ENCODE peak calls at places on chromosomes 11 and 22, in ten cellular contexts. Y is A549; K is GM23338; M is stomach; Z is fibroblast of mammary gland; R is endothelial cell; A is HFFc6; H is brain microvascular endothelial cell; X is CD4-positive, alpha-beta T cell; V is foreskin keratinocyte. L is an unnamed sample.

GRCh38 chr11:15968461-15969130 is 387.8 kb downstream of the SOX6 start:
- DNase-seq in Y (no peak), K (peak), M (no peak), Z (no peak), R (no peak), A (no peak), H (no peak), X (no peak), V (peak), L (no peak)

GRCh38 chr11:128956401-128957203 is 13.9 kb upstream of the TP53AIP1 start:
- DNase-seq in Y (peak), K (peak), M (no peak), Z (peak), R (peak), A (peak), H (peak), X (no peak), V (peak), L (peak)

GRCh38 chr22:36467946-36468345 is 13.5 kb downstream of the TXN2 start:
- DNase-seq in Y (peak), K (no peak), M (no peak), Z (peak), R (no peak), A (peak), H (peak), X (no peak), V (peak), L (peak)

GRCh38 chr11:30683176-30683575 is 97.0 kb upstream of the MPPED2 start:
- DNase-seq in Y (no peak), K (no peak), M (no peak), Z (no peak), R (no peak), A (no peak), H (no peak), X (no peak), V (peak), L (no peak)

GRCh38 chr11:128157423-128158298 is 429.7 kb downstream of the ETS1 start:
- DNase-seq in Y (peak), K (peak), M (no peak), Z (peak), R (peak), A (peak), H (peak), X (peak), V (peak), L (no peak)

GRCh38 chr22:41816871-41817270 is 16.0 kb upstream of the SREBF2 start:
- DNase-seq in Y (no peak), K (no peak), M (no peak), Z (no peak), R (no peak), A (no peak), H (no peak), X (no peak), V (no peak), L (no peak)

GRCh38 chr11:105046898-105047579 is 1.9 kb upstream of the CARD16 start:
- DNase-seq in Y (peak), K (peak), M (no peak), Z (peak), R (no peak), A (peak), H (peak), X (no peak), V (peak), L (no peak)

GRCh38 chr22:40076702-40077645 is 82.2 kb downstream of the FAM83F start:
- DNase-seq in Y (no peak), K (peak), M (no peak), Z (peak), R (no peak), A (peak), H (no peak), X (no peak), V (peak), L (no peak)

GRCh38 chr11:68043349-68044144 is 4.7 kb downstream of the TCIRG1 start:
- DNase-seq in Y (peak), K (no peak), M (no peak), Z (peak), R (no peak), A (peak), H (peak), X (no peak), V (peak), L (peak)

GRCh38 chr11:4203603-4204360 is 109.2 kb downstream of the RRM1 start:
- DNase-seq in Y (peak), K (peak), M (no peak), Z (no peak), R (no peak), A (no peak), H (no peak), X (no peak), V (no peak), L (no peak)

GRCh38 chr11:64344721-64345120 is 4.7 kb downstream of the CCDC88B start:
- DNase-seq in Y (no peak), K (no peak), M (no peak), Z (no peak), R (no peak), A (no peak), H (no peak), X (no peak), V (no peak), L (no peak)

GRCh38 chr11:112697779-112698178 is 263.4 kb upstream of the NCAM1 start:
- DNase-seq in Y (no peak), K (no peak), M (no peak), Z (no peak), R (no peak), A (no peak), H (no peak), X (no peak), V (no peak), L (no peak)

GRCh38 chr11:130314749-130315285 is at the start of gene ZBTB44:
- DNase-seq in Y (peak), K (peak), M (peak), Z (peak), R (peak), A (peak), H (peak), X (peak), V (peak), L (peak)

GRCh38 chr11:1756024-1756561 is 5.7 kb upstream of the IFITM10 start:
- DNase-seq in Y (no peak), K (no peak), M (peak), Z (no peak), R (no peak), A (no peak), H (no peak), X (no peak), V (no peak), L (no peak)

GRCh38 chr11:76850815-76851214 is 9.9 kb upstream of the ACER3 start:
- DNase-seq in Y (no peak), K (no peak), M (no peak), Z (no peak), R (no peak), A (no peak), H (no peak), X (no peak), V (no peak), L (no peak)

GRCh38 chr11:93718057-93718563 is 23.2 kb downstream of the TAF1D start:
- DNase-seq in Y (no peak), K (no peak), M (no peak), Z (no peak), R (peak), A (no peak), H (no peak), X (no peak), V (no peak), L (no peak)

GRCh38 chr22:44818727-44819126 is 66.4 kb downstream of the ARHGAP8 start:
- DNase-seq in Y (no peak), K (no peak), M (no peak), Z (no peak), R (no peak), A (no peak), H (no peak), X (no peak), V (no peak), L (no peak)

GRCh38 chr11:30876656-30877371 is 290.7 kb upstream of the MPPED2 start:
- DNase-seq in Y (no peak), K (peak), M (no peak), Z (no peak), R (no peak), A (no peak), H (no peak), X (no peak), V (peak), L (no peak)

GRCh38 chr22:44385781-44386180 is 73.0 kb upstream of the SHISAL1 start:
- DNase-seq in Y (no peak), K (no peak), M (no peak), Z (no peak), R (no peak), A (no peak), H (no peak), X (no peak), V (no peak), L (no peak)

GRCh38 chr11:44789466-44789865 is 62.7 kb downstream of the TSPAN18 start:
- DNase-seq in Y (no peak), K (no peak), M (no peak), Z (no peak), R (no peak), A (no peak), H (no peak), X (no peak), V (no peak), L (no peak)

GRCh38 chr11:122202951-122203456 is 87.0 kb upstream of the BLID start:
- DNase-seq in Y (peak), K (peak), M (peak), Z (peak), R (peak), A (peak), H (peak), X (peak), V (peak), L (peak)

GRCh38 chr11:12724301-12725046 is 50.3 kb downstream of the TEAD1 start:
- DNase-seq in Y (peak), K (peak), M (peak), Z (peak), R (no peak), A (peak), H (peak), X (no peak), V (peak), L (no peak)

GRCh38 chr22:40258463-40259046 is 80.8 kb downstream of the TNRC6B start:
- DNase-seq in Y (peak), K (no peak), M (no peak), Z (peak), R (no peak), A (peak), H (peak), X (no peak), V (peak), L (no peak)

GRCh38 chr22:44913198-44913983 is 96.4 kb downstream of the PHF21B start:
- DNase-seq in Y (no peak), K (no peak), M (no peak), Z (no peak), R (no peak), A (no peak), H (no peak), X (no peak), V (no peak), L (no peak)

GRCh38 chr11:48082771-48083170 is 102.4 kb downstream of the PTPRJ start:
- DNase-seq in Y (no peak), K (no peak), M (no peak), Z (no peak), R (no peak), A (no peak), H (no peak), X (no peak), V (no peak), L (no peak)

GRCh38 chr11:48081151-48082010 is 101.0 kb downstream of the PTPRJ start:
- DNase-seq in Y (no peak), K (no peak), M (no peak), Z (peak), R (no peak), A (peak), H (peak), X (no peak), V (peak), L (no peak)

GRCh38 chr11:48079602-48080001 is 99.2 kb downstream of the PTPRJ start:
- DNase-seq in Y (no peak), K (no peak), M (no peak), Z (no peak), R (no peak), A (no peak), H (no peak), X (no peak), V (no peak), L (no peak)

GRCh38 chr11:48078661-48079060 is 98.3 kb downstream of the PTPRJ start:
- DNase-seq in Y (no peak), K (no peak), M (no peak), Z (no peak), R (no peak), A (no peak), H (no peak), X (no peak), V (no peak), L (no peak)

DNA sequence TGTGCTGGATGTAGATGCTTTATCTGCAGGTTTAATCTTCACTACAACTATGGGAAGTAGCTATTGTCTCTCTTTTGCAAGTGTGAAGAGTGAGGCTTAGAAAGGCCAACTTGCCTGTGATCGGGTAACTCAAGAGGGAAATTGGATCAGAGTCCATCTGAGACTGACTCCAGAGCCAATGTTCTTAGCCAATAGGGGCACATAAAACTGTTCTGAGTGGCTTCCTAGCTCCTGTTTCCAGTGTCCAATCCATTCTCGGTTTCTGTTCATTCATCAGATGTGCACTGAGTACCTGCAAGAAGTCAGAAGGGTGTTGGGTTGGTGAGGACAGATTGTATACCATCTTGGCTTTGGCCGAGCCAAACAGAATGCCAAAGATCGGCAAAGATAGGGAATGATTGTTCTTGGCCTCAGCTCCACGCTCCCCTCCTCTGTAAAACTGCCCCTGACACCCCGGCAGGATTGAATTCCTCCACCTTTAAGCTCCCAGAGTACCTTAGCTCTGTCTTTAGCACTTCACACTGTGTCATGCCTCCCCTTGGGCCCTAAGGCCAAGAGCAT is 100.0 kb downstream of the PTPRJ start:
- DNase-seq in Y (no peak), K (no peak), M (no peak), Z (no peak), R (no peak), A (no peak), H (no peak), X (no peak), V (no peak), L (no peak)
- TF ChIP-seq CTCF in Y (no peak), K (no peak), M (no peak), Z (no peak), R (no peak), A (no peak), H (no peak), X (no peak), V (no peak), L (no peak)

GRCh38 chr11:5989203-5989602 is 2.4 kb upstream of the OR52L1 start:
- DNase-seq in Y (no peak), K (no peak), M (no peak), Z (no peak), R (no peak), A (no peak), H (no peak), X (no peak), V (no peak), L (no peak)

GRCh38 chr11:5986885-5987284 is at the start of gene OR52L1:
- DNase-seq in Y (no peak), K (no peak), M (no peak), Z (no peak), R (no peak), A (no peak), H (no peak), X (no peak), V (no peak), L (no peak)

GRCh38 chr11:5983443-5983842 is 3.3 kb downstream of the OR52L1 start:
- DNase-seq in Y (no peak), K (peak), M (no peak), Z (no peak), R (no peak), A (no peak), H (no peak), X (no peak), V (no peak), L (no peak)
- TF ChIP-seq CTCF in Y (no peak), K (peak), M (no peak), Z (no peak), R (peak), A (no peak), H (no peak), X (no peak), V (peak), L (no peak)

DNA sequence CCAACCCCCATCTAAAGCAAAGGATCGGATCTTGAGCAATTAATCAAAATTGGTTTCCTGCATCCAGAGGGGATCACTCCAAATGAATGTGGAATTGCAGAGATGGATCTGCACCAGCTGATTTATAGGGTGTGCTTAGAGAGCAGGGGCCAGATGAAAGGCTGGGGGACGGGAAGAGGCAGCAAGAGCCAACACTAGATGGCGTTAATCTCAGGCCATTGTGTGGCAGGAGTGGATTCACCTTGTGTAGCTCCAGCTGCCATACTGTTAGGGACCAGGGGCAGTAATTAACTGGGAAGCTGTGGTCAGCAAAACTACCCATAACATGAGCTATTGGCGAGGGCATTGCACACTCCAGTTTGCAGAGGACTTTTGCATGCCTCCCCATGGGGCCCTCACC is 35.6 kb downstream of the SERPINH1 start:
- DNase-seq in Y (peak), K (peak), M (no peak), Z (peak), R (peak), A (no peak), H (peak), X (no peak), V (no peak), L (no peak)
- TF ChIP-seq CTCF in Y (peak), K (peak), M (peak), Z (peak), R (no peak), A (peak), H (peak), X (no peak), V (peak), L (peak)

DNA sequence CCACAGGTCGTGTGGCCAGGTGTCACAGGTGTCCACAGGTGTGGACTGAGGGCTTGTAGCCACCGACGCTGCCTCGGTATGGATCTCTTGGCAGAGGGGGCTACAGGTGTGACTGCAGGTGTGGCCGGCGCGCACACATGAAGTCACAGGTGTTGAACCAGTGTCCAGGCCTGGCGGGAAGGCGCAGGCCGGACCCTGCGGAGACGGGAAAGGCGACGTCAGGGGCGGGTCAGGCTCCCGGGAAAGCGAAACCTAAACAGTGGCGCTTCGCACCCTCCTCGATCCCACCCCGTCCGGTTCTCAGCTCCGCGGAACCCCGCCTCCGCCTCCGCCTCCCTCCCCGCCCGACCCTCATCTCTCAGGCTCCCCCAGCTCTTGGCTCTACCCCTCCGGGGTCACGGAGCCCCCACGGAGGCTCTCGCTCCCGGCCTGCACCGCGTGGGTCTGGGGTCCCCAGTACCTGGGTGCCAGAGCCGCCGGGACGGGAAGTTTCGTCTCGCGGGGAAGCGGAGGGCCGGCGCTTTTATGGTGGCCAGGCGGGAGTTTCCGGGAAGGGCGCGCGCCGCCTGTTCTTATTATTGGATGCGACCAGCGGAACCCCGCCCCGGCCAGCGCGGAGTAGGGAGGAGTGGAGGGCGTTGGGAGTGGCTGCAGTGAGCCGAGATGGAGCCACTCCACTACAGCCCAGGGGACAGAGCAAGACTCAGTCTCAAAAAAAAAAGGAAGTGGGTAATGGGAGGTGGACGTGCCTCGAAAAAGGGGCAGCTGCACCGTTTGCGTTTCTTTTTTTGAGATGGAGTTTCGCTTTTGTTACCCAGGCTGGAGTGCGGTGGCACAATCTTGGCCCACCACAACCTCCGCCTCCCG is at the start of gene IRF7:
- DNase-seq in Y (peak), K (peak), M (peak), Z (peak), R (peak), A (peak), H (peak), X (peak), V (peak), L (peak)
- TF ChIP-seq CTCF in Y (no peak), K (no peak), M (no peak), Z (no peak), R (no peak), A (no peak), H (no peak), X (no peak), V (no peak), L (no peak)

DNA sequence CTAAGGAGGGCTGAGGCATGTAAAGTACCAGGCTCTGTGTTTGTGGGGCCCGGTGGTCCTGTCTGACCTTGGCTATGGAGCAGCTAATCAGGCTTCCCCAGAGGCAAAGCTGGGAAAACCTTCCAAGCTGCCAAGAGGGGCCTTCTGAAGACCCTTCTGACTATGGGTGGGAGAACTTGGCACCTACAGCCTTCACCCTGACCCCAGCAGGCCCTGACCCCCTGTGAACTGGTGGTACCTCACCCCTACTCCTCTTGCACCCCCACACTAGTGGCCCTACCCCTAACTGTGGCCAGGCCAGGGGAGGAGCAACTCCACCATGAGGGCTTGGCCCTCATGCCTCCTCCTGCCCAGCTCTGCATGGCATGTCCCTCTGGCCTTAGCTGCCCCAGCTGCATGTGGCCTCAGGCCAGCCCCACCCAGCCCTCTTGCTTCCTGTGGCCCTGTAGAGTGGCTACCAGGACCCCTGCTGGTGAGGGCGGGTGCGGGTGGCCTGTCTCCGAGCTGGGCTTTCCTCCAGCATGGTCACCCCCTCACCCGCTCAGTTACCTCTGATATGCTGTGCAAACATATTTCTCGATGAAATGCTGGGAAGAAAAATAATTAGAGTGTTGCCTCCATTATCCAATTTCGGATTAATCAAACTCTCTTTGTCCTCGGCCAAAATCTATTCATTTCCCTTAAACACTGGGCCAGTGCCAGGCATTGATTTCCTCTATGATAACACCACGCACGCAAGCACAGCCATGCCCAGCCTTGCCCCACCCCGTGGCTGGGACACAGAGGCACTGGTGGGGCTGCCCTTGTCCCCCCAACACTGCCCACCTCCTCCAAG is 7.5 kb downstream of the GNAZ start:
- DNase-seq in Y (no peak), K (no peak), M (peak), Z (no peak), R (no peak), A (no peak), H (no peak), X (no peak), V (no peak), L (no peak)
- TF ChIP-seq CTCF in Y (no peak), K (no peak), M (peak), Z (no peak), R (no peak), A (peak), H (no peak), X (no peak), V (no peak), L (no peak)